ENCODE peak calls at places on chromosomes 16 and 17, in five cellular contexts. One of them, this sample, is unnamed.

GRCh38 chr17:27521281-27522027 is 65.2 kb downstream of the KSR1 start:
- DNase-seq in DND-41: no peak
- DNase-seq in PC-9: no peak
- DNase-seq in CD4-positive, CD25-positive, alpha-beta regulatory T cell: no peak
- DNase-seq in AG04450: no peak
- DNase-seq in this sample: no peak

GRCh38 chr17:3886776-3887175 is 6.1 kb downstream of the CAMKK1 start:
- DNase-seq in AG04450: no peak
- DNase-seq in DND-41: no peak
- DNase-seq in PC-9: no peak
- DNase-seq in CD4-positive, CD25-positive, alpha-beta regulatory T cell: peak
- DNase-seq in this sample: no peak

GRCh38 chr17:59074494-59074893 is 32.2 kb downstream of the TRIM37 start:
- DNase-seq in AG04450: peak
- DNase-seq in PC-9: no peak
- DNase-seq in DND-41: no peak
- DNase-seq in CD4-positive, CD25-positive, alpha-beta regulatory T cell: no peak
- DNase-seq in this sample: peak

GRCh38 chr17:81960130-81960958 is 643 bp downstream of the NOTUM start:
- DNase-seq in PC-9: no peak
- DNase-seq in DND-41: no peak
- DNase-seq in AG04450: no peak
- DNase-seq in CD4-positive, CD25-positive, alpha-beta regulatory T cell: no peak
- DNase-seq in this sample: no peak

GRCh38 chr17:41905172-41905571 is 13.6 kb downstream of the ACLY start:
- DNase-seq in CD4-positive, CD25-positive, alpha-beta regulatory T cell: no peak
- DNase-seq in PC-9: no peak
- DNase-seq in AG04450: no peak
- DNase-seq in DND-41: no peak
- DNase-seq in this sample: no peak

GRCh38 chr17:16108858-16109257 is 106.5 kb downstream of the NCOR1 start:
- DNase-seq in AG04450: no peak
- DNase-seq in PC-9: no peak
- DNase-seq in CD4-positive, CD25-positive, alpha-beta regulatory T cell: no peak
- DNase-seq in DND-41: no peak
- DNase-seq in this sample: no peak

GRCh38 chr16:66568355-66568754 is 2.1 kb downstream of the CMTM1 start:
- DNase-seq in AG04450: no peak
- DNase-seq in CD4-positive, CD25-positive, alpha-beta regulatory T cell: no peak
- DNase-seq in PC-9: no peak
- DNase-seq in DND-41: no peak
- DNase-seq in this sample: no peak

GRCh38 chr16:54507091-54507490 is 220.5 kb upstream of the IRX3 start:
- DNase-seq in DND-41: no peak
- DNase-seq in CD4-positive, CD25-positive, alpha-beta regulatory T cell: no peak
- DNase-seq in AG04450: no peak
- DNase-seq in PC-9: no peak
- DNase-seq in this sample: no peak

GRCh38 chr17:34370997-34371395 is 8.0 kb upstream of the CCL1 start:
- DNase-seq in CD4-positive, CD25-positive, alpha-beta regulatory T cell: no peak
- DNase-seq in DND-41: peak
- DNase-seq in AG04450: no peak
- DNase-seq in PC-9: no peak
- DNase-seq in this sample: peak

GRCh38 chr17:43427362-43428043 is 28.7 kb downstream of the ARL4D start:
- DNase-seq in DND-41: no peak
- DNase-seq in PC-9: no peak
- DNase-seq in AG04450: no peak
- DNase-seq in CD4-positive, CD25-positive, alpha-beta regulatory T cell: no peak
- DNase-seq in this sample: no peak

GRCh38 chr16:2032285-2033056 is 5.8 kb downstream of the NHERF2 start:
- DNase-seq in PC-9: no peak
- DNase-seq in CD4-positive, CD25-positive, alpha-beta regulatory T cell: no peak
- DNase-seq in DND-41: no peak
- DNase-seq in AG04450: no peak
- DNase-seq in this sample: no peak

GRCh38 chr16:14146445-14146844 is 75.3 kb downstream of the MRTFB start:
- DNase-seq in AG04450: no peak
- DNase-seq in DND-41: no peak
- DNase-seq in CD4-positive, CD25-positive, alpha-beta regulatory T cell: no peak
- DNase-seq in PC-9: no peak
- DNase-seq in this sample: no peak

GRCh38 chr17:62188713-62189112 is 123.6 kb upstream of the MED13 start:
- DNase-seq in PC-9: peak
- DNase-seq in CD4-positive, CD25-positive, alpha-beta regulatory T cell: no peak
- DNase-seq in AG04450: no peak
- DNase-seq in DND-41: no peak
- DNase-seq in this sample: no peak

GRCh38 chr16:73483076-73483791 is 435.3 kb upstream of the ZFHX3 start:
- DNase-seq in PC-9: no peak
- DNase-seq in DND-41: no peak
- DNase-seq in AG04450: no peak
- DNase-seq in CD4-positive, CD25-positive, alpha-beta regulatory T cell: no peak
- DNase-seq in this sample: no peak

GRCh38 chr17:81073967-81074366 is 39.0 kb downstream of the BAIAP2 start:
- DNase-seq in CD4-positive, CD25-positive, alpha-beta regulatory T cell: no peak
- DNase-seq in AG04450: no peak
- DNase-seq in DND-41: no peak
- DNase-seq in PC-9: no peak
- DNase-seq in this sample: no peak

GRCh38 chr17:65371702-65372101 is 189.7 kb downstream of the AXIN2 start:
- DNase-seq in PC-9: no peak
- DNase-seq in CD4-positive, CD25-positive, alpha-beta regulatory T cell: no peak
- DNase-seq in AG04450: no peak
- DNase-seq in DND-41: no peak
- DNase-seq in this sample: no peak

This sample was measured in epithelial cell of prostate.